ENCODE peak calls at places on chromosome 7, in ten cellular contexts. L, T, F, P, M, G, Z, A, K and R are unnamed samples.

GRCh38 chr7:79090543-79090942 is 362.9 kb downstream of the MAGI2 start:
- DNase-seq in A (no peak), M (no peak), K (peak; percentile 11), T (no peak), P (no peak), Z (peak; percentile 5), G (no peak), F (no peak), L (no peak), R (no peak)

GRCh38 chr7:117112640-117113039 is 159.3 kb downstream of the ST7 start:
- DNase-seq in G (no peak), M (no peak), A (no peak), Z (no peak), F (no peak), P (no peak), K (no peak), L (no peak), T (no peak), R (no peak)

GRCh38 chr7:25124485-25125136 is 449 bp downstream of the CYCS start:
- DNase-seq in P (no peak), A (no peak), M (peak; percentile 11), F (peak; percentile 69), Z (no peak), K (no peak), G (peak; percentile 17), L (no peak), T (peak; percentile 22), R (no peak)

GRCh38 chr7:346116-346898 is 56.3 kb downstream of the FOXL3 start:
- DNase-seq in L (no peak), P (no peak), Z (no peak), K (no peak), A (no peak), F (no peak), T (no peak), G (no peak), M (no peak), R (no peak)

GRCh38 chr7:92423646-92424045 is 23.6 kb upstream of the GATAD1 start:
- DNase-seq in G (no peak), A (no peak), K (no peak), M (no peak), P (no peak), L (no peak), Z (no peak), T (no peak), F (no peak), R (no peak)

GRCh38 chr7:55486991-55487390 is 85.3 kb downstream of the VOPP1 start:
- DNase-seq in Z (no peak), P (no peak), A (no peak), L (no peak), K (no peak), T (no peak), F (no peak), G (no peak), M (no peak), R (no peak)

GRCh38 chr7:75688200-75689136 is 50.3 kb downstream of the HIP1 start:
- DNase-seq in L (no peak), M (no peak), Z (no peak), A (no peak), G (no peak), K (no peak), F (no peak), T (peak; percentile 16), P (no peak), R (no peak)

GRCh38 chr7:129872054-129872453 is 80.7 kb downstream of the UBE2H start:
- DNase-seq in M (no peak), P (no peak), Z (no peak), F (no peak), G (no peak), L (no peak), A (no peak), T (no peak), K (no peak), R (no peak)

GRCh38 chr7:113113912-113114311 is 4.4 kb downstream of the SMIM30 start:
- DNase-seq in A (no peak), K (no peak), F (no peak), M (peak; percentile 41), P (no peak), T (no peak), G (no peak), Z (peak; percentile 27), L (no peak), R (no peak)

GRCh38 chr7:75993689-75994387 is 557 bp downstream of the TMEM120A start:
- DNase-seq in P (peak; percentile 16), A (peak; percentile 76), T (peak; percentile 63), G (peak; percentile 52), Z (peak; percentile 66), L (no peak), K (peak; percentile 62), M (peak; percentile 88), F (peak; percentile 86), R (peak; percentile 42)

GRCh38 chr7:138008588-138009349 is 6.9 kb upstream of the CREB3L2 start:
- DNase-seq in P (no peak), K (peak; percentile 63), M (peak; percentile 76), L (no peak), G (no peak), Z (peak; percentile 76), A (peak; percentile 51), F (no peak), T (peak; percentile 33), R (peak; percentile 23)

GRCh38 chr7:30804078-30804661 is 33.0 kb downstream of the MINDY4 start:
- DNase-seq in L (peak; percentile 83), F (no peak), G (no peak), M (no peak), T (no peak), A (no peak), K (peak; percentile 93), Z (peak; percentile 81), P (peak; percentile 62), R (no peak)

GRCh38 chr7:108246227-108246837 is 116.2 kb upstream of the LAMB4 start:
- DNase-seq in A (peak; percentile 40), T (peak; percentile 6), K (peak; percentile 98), Z (peak; percentile 98), L (peak; percentile 67), F (no peak), G (peak; percentile 24), P (peak; percentile 88), M (peak; percentile 84), R (no peak)
- TF ChIP-seq CTCF in A (no peak), T (no peak), K (peak; percentile 26), Z (peak; percentile 50), L (no peak), F (no peak), G (no peak), P (peak; percentile 32), M (no peak), R (no peak)

GRCh38 chr7:106888204-106888603 is 23.1 kb downstream of the PIK3CG start:
- DNase-seq in P (no peak), F (no peak), Z (no peak), T (no peak), L (no peak), K (no peak), A (no peak), M (no peak), G (no peak), R (no peak)
- TF ChIP-seq CTCF in P (no peak), F (no peak), Z (no peak), T (no peak), L (no peak), K (no peak), A (no peak), M (no peak), G (no peak), R (no peak)

GRCh38 chr7:21766218-21766617 is 179.5 kb downstream of the CDCA7L start:
- DNase-seq in A (no peak), P (no peak), M (no peak), G (no peak), K (no peak), L (no peak), Z (no peak), F (no peak), T (no peak), R (no peak)

GRCh38 chr7:21771261-21771660 is 174.4 kb downstream of the CDCA7L start:
- DNase-seq in A (no peak), Z (no peak), L (no peak), T (no peak), K (no peak), G (no peak), P (no peak), M (no peak), F (no peak), R (no peak)

GRCh38 chr7:21768279-21768678 is 177.4 kb downstream of the CDCA7L start:
- DNase-seq in T (no peak), Z (no peak), M (no peak), F (no peak), K (no peak), L (no peak), A (no peak), P (no peak), G (no peak), R (no peak)

GRCh38 chr7:21763818-21764217 is 181.9 kb downstream of the CDCA7L start:
- DNase-seq in P (no peak), Z (no peak), T (no peak), L (no peak), M (no peak), G (no peak), F (no peak), K (no peak), A (no peak), R (no peak)

DNA sequence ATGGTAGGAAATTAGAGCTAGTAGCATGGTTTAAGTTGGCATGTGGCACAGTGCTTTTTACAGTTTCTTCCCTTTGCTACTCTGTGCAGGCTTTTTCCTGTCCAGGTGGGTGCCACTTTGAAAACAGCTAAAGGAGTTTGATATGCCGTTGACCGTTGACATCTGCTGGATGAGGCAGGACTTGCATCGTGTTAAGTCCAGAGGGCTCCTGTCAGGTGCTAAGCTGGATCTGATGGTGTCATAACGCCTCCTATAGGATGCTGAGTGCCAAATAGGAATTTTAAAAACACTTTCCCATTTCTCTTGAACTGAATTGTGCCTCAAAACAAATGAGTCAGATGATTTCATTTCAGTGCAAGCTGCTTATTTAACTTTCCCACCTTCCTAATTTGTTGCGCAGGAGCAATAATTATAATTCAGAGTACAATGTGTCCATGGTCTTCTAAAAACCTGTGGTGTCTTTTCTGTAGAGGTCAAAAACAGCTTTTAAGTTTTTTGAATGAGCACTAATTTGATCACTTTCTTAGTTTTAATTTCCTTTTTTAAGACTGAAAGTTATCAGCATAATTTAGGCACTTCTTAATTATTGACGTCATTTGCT is 178.3 kb downstream of the CDCA7L start:
- DNase-seq in P (no peak), M (peak; percentile 88), L (no peak), K (peak; percentile 42), A (peak; percentile 42), Z (peak; percentile 55), G (peak; percentile 40), F (no peak), T (peak; percentile 50), R (peak; percentile 49)
- TF ChIP-seq CTCF in P (peak; percentile 19), M (peak; percentile 88), L (no peak), K (peak; percentile 70), A (peak; percentile 56), Z (peak; percentile 23), G (peak; percentile 28), F (peak; percentile 31), T (peak; percentile 77), R (peak; percentile 63)

DNA sequence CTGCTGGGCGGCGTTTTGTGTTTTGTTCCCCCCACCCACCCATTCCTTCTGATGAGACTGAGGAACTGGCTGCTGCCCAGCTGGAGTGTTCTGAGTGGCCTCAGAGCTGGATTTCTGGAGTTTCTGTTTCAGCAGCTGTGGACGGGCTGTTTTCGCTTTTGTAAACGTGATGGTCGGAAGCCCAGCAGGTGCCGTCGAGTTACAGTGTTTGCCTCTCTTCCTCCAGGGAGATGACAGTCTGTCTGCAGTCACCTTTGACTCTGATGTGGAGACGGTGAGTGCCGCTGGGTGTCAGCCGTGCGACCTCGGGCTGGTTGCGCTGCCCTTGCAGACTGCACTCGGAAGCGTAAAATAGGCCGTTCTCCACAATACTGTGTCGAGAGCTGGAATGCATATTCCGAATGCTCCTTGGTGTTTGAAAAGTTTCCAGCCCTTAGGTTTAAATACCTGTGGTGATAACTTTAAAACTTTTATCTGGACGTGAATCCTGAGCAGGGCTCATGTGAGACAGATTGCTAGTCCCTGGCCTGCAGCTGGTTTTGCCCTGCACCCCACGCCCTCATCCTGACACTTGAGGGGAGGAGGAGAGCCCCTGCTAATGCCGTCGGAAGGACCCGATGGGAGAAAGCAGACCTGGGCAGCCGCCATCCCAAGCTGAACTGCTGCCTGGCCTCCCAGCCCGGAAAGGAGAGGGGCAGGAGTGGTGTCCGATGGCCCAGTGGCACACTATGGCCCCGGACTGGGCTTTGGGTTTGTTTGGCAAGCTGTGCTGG is 8.3 kb downstream of the IQCE start:
- DNase-seq in L (peak; percentile 36), Z (peak; percentile 16), P (no peak), A (peak; percentile 58), M (no peak), G (no peak), K (no peak), T (no peak), F (no peak), R (no peak)
- TF ChIP-seq CTCF in L (no peak), Z (no peak), P (no peak), A (no peak), M (no peak), G (no peak), K (no peak), T (no peak), F (no peak), R (no peak)